ENCODE peak calls at places on chromosomes 3 and 15, in seven cellular contexts. H is mesendoderm, L is lung, U is OCI-LY7, V is left ventricle myocardium inferior, T is AG04450, E is astrocyte. C is an unnamed sample.

GRCh38 chr15:79084308-79084968 is 6.1 kb downstream of the RASGRF1 start:
- DNase-seq in H (no peak), L (no peak), U (no peak), V (no peak), T (no peak), E (no peak), C (no peak)

GRCh38 chr15:54840999-54841398 is 355.7 kb downstream of the RSL24D1 start:
- DNase-seq in H (peak), L (no peak), U (no peak), V (no peak), T (no peak), E (no peak), C (no peak)

GRCh38 chr3:183108002-183108449 is 8.7 kb upstream of the MCCC1 start:
- DNase-seq in H (peak), L (no peak), U (no peak), V (no peak), T (no peak), E (peak), C (no peak)

GRCh38 chr3:124700880-124701684 is 29.2 kb upstream of the UMPS start:
- DNase-seq in H (no peak), L (no peak), U (no peak), V (no peak), T (peak), E (peak), C (no peak)

GRCh38 chr3:52056521-52056967 is at the start of gene DUSP7:
- DNase-seq in H (peak), L (peak), U (peak), V (peak), T (no peak), E (peak), C (peak)

GRCh38 chr3:11001020-11001657 is 8.6 kb downstream of the SLC6A1 start:
- DNase-seq in H (no peak), L (no peak), U (no peak), V (no peak), T (no peak), E (no peak), C (no peak)

GRCh38 chr3:61381745-61382392 is 130.6 kb upstream of the FHIT start:
- DNase-seq in H (peak), L (no peak), U (peak), V (no peak), T (no peak), E (peak), C (no peak)

GRCh38 chr3:141913150-141913811 is 36.8 kb downstream of the ATP1B3 start:
- DNase-seq in H (peak), L (peak), U (peak), V (no peak), T (no peak), E (peak), C (no peak)

GRCh38 chr3:184016820-184017671 is 638 bp downstream of the ABCC5 start:
- DNase-seq in H (peak), L (peak), U (peak), V (peak), T (no peak), E (no peak), C (peak)

GRCh38 chr15:61032600-61033286 is 196.4 kb downstream of the RORA start:
- DNase-seq in H (no peak), L (no peak), U (no peak), V (no peak), T (no peak), E (no peak), C (no peak)

GRCh38 chr3:188792788-188793187 is 379.0 kb upstream of the TPRG1 start:
- DNase-seq in H (peak), L (no peak), U (peak), V (peak), T (no peak), E (no peak), C (no peak)

GRCh38 chr3:123698813-123699212 is 114.0 kb upstream of the HACD2 start:
- DNase-seq in H (no peak), L (no peak), U (no peak), V (no peak), T (no peak), E (no peak), C (no peak)

GRCh38 chr3:28122227-28122626 is 119.2 kb upstream of the CMC1 start:
- DNase-seq in H (no peak), L (no peak), U (no peak), V (no peak), T (no peak), E (peak), C (no peak)

GRCh38 chr3:132660745-132661067 is 577 bp downstream of the UBA5 start:
- DNase-seq in H (no peak), L (no peak), U (no peak), V (no peak), T (no peak), E (peak), C (no peak)

GRCh38 chr15:34776706-34777105 is 18.6 kb downstream of the ACTC1 start:
- DNase-seq in H (no peak), L (no peak), U (no peak), V (no peak), T (no peak), E (no peak), C (no peak)

GRCh38 chr3:196336319-196337145 is 1.7 kb downstream of the TM4SF19 start:
- DNase-seq in H (no peak), L (no peak), U (no peak), V (no peak), T (no peak), E (no peak), C (no peak)

GRCh38 chr3:139838269-139838957 is 96.6 kb upstream of the CLSTN2 start:
- DNase-seq in H (no peak), L (no peak), U (no peak), V (no peak), T (no peak), E (no peak), C (no peak)

GRCh38 chr3:32443471-32443870 is 51.8 kb downstream of the CMTM7 start:
- DNase-seq in H (no peak), L (no peak), U (no peak), V (no peak), T (no peak), E (peak), C (no peak)

GRCh38 chr3:112357888-112358287 is 24.9 kb downstream of the CD200 start:
- DNase-seq in H (no peak), L (no peak), U (no peak), V (no peak), T (no peak), E (no peak), C (no peak)

GRCh38 chr3:122563717-122564025 is 429 bp downstream of the PARP9 start:
- DNase-seq in H (peak), L (peak), U (peak), V (no peak), T (no peak), E (no peak), C (no peak)

GRCh38 chr15:61099030-61099800 is 129.9 kb downstream of the RORA start:
- DNase-seq in H (no peak), L (no peak), U (no peak), V (no peak), T (peak), E (peak), C (no peak)

GRCh38 chr3:170759511-170760173 is 110.4 kb downstream of the RPL22L1 start:
- DNase-seq in H (no peak), L (no peak), U (no peak), V (no peak), T (no peak), E (no peak), C (no peak)

GRCh38 chr15:85690546-85691226 is 104.0 kb downstream of the KLHL25 start:
- DNase-seq in H (no peak), L (no peak), U (peak), V (no peak), T (no peak), E (no peak), C (no peak)

GRCh38 chr3:146975476-146975875 is 370.3 kb upstream of the PLSCR5 start:
- DNase-seq in H (no peak), L (no peak), U (no peak), V (no peak), T (no peak), E (no peak), C (no peak)

GRCh38 chr3:14789640-14790285 is 29.0 kb upstream of the FGD5 start:
- DNase-seq in H (no peak), L (no peak), U (no peak), V (no peak), T (no peak), E (no peak), C (peak)

DNA sequence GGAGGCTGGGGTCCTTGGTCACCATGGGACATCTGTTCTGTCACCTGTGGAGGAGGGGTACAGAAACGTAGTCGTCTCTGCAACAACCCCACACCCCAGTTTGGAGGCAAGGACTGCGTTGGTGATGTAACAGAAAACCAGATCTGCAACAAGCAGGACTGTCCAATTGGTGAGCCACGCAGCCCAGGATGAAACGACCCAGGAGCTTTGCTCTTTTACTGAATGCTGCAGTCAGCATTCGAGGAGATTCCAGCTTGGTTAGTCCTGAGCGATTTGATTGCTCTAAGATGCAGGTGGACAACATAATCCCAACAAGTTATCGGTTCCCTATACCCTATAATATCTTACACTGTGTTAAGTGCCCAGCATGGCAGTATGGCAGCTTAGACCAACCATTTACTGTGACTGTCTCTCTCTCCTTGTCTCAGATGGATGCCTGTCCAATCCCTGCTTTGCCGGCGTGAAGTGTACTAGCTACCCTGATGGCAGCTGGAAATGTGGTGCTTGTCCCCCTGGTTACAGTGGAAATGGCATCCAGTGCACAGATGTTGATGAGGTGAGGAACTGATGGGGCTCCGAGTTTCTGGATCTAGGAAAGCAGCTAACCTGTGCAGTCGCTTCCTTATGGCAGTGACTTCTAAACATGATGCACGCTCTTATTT is 7.8 kb downstream of the THBS1 start:
- DNase-seq in H (no peak), L (no peak), U (no peak), V (no peak), T (no peak), E (no peak), C (no peak)
- H3K4me3 ChIP-seq in H (no peak), L (no peak), U (no peak), V (no peak), T (peak), E (no peak), C (no peak)

DNA sequence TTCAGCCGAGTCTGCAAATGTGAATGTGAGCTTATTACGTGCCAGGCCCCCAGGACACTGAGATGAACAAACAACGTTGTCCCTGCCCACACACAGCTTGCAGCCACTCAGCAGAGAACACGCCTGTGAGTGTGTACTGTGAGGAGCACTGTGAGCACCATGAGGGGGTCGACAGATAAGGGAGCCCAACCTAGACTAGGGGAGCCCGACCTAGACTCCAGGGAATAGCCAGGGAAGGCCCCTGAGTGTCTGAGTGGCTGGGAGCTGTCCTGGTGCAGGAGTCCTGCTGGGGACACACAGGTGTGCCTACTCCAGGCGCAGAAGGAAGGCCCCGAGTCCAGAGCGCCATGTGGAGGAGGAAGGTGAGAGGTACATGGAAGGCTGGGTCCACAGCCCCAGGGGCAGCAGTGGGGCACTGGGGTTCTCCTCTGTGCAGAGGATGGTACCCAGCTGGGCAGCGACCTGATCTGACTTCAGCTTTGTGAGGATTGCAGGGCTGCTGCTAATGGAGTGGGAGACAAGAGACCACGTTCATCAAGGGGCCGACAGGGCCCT is 36.5 kb downstream of the MGLL start:
- DNase-seq in H (no peak), L (no peak), U (no peak), V (no peak), T (no peak), E (no peak), C (peak)
- H3K27ac ChIP-seq in H (no peak), L (peak), U (no peak), V (peak), T (no peak), E (no peak), C (peak)

GRCh38 chr15:51267714-51268105 is 70.7 kb downstream of the CYP19A1 start:
- DNase-seq in H (peak), L (no peak), U (no peak), V (no peak), T (no peak), E (no peak), C (no peak)
- H3K4me3 ChIP-seq in H (no peak), L (peak), U (no peak), V (peak), T (peak), E (peak), C (peak)

GRCh38 chr3:46517782-46518181 is 20.0 kb downstream of the RTP3 start:
- DNase-seq in H (no peak), L (no peak), U (no peak), V (no peak), T (no peak), E (no peak), C (no peak)
- H3K27ac ChIP-seq in H (no peak), L (no peak), U (no peak), V (no peak), T (no peak), E (no peak), C (no peak)

GRCh38 chr15:74957301-74958035 is 896 bp upstream of the RPP25 start:
- DNase-seq in H (no peak), L (peak), U (no peak), V (peak), T (no peak), E (no peak), C (peak)
- H3K4me3 ChIP-seq in H (no peak), L (peak), U (peak), V (peak), T (peak), E (peak), C (peak)

GRCh38 chr3:159765025-159765859 is 223.4 kb upstream of the IL12A start:
- DNase-seq in H (peak), L (peak), U (no peak), V (peak), T (peak), E (peak), C (no peak)

GRCh38 chr3:159762981-159763465 is 225.6 kb upstream of the IL12A start:
- DNase-seq in H (peak), L (peak), U (no peak), V (peak), T (peak), E (peak), C (peak)

GRCh38 chr3:159762238-159762637 is 226.4 kb upstream of the IL12A start:
- DNase-seq in H (peak), L (no peak), U (no peak), V (no peak), T (no peak), E (peak), C (no peak)

GRCh38 chr3:159764211-159765024 is 224.2 kb upstream of the IL12A start:
- DNase-seq in H (peak), L (no peak), U (no peak), V (peak), T (peak), E (peak), C (peak)

GRCh38 chr3:159763466-159764210 is 225.0 kb upstream of the IL12A start:
- DNase-seq in H (peak), L (peak), U (no peak), V (peak), T (peak), E (peak), C (peak)
- H3K27ac ChIP-seq in H (peak), L (peak), U (no peak), V (peak), T (peak), E (peak), C (peak)

DNA sequence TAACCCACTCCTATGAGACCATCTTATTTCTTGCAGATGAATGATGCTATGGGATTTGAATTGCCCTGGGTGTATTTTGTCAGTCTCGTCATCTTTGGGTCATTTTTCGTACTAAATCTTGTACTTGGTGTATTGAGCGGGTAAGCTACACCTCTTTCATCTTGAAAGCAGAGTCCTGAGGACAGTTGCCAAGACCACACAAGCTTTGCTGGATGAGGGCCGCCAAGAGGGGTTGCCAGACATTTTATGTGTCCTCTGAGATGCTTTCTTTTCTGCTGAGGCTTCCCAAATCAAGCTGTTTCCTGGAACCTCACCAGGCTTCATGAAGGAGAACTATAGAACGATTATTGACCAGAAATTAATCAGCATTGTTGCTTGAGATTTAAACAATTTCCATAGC is 173.2 kb downstream of the CHDH start:
- DNase-seq in H (no peak), L (no peak), U (no peak), V (no peak), T (no peak), E (no peak), C (no peak)
- H3K4me3 ChIP-seq in H (no peak), L (no peak), U (no peak), V (no peak), T (no peak), E (no peak), C (no peak)

DNA sequence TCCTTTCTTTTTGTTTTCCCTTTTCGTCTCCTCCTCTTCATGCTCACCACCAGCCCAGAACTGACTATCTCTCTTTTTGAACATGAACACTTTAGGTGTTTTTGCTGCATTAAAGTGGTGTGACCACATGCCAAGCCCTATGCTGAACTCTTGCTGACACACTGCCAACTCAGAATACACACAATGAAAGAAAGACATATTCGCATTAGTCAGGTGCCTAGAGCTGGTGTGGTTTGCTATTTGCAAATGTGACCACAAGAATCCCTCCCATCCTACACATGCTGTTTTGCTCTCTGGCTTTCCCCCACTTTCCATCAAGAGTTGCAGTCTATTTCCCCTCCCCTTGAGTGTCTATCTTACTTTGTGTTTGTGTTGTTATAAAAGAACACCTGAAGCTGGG is 967.8 kb upstream of the CFAP20DC start:
- DNase-seq in H (no peak), L (no peak), U (no peak), V (no peak), T (no peak), E (peak), C (no peak)
- H3K27ac ChIP-seq in H (no peak), L (no peak), U (no peak), V (no peak), T (no peak), E (no peak), C (peak)

GRCh38 chr15:41923424-41923999 is 29.7 kb upstream of the SPTBN5 start:
- DNase-seq in H (no peak), L (no peak), U (no peak), V (no peak), T (no peak), E (peak), C (no peak)
- H3K4me3 ChIP-seq in H (no peak), L (no peak), U (no peak), V (no peak), T (no peak), E (no peak), C (no peak)

GRCh38 chr3:158737410-158737809 is 5.2 kb upstream of the RARRES1 start:
- DNase-seq in H (no peak), L (no peak), U (no peak), V (no peak), T (no peak), E (no peak), C (no peak)

GRCh38 chr3:158737987-158738615 is 5.8 kb upstream of the RARRES1 start:
- DNase-seq in H (no peak), L (no peak), U (no peak), V (no peak), T (peak), E (no peak), C (no peak)

GRCh38 chr3:158739661-158740060 is 7.4 kb upstream of the RARRES1 start:
- DNase-seq in H (no peak), L (no peak), U (no peak), V (no peak), T (no peak), E (no peak), C (no peak)

GRCh38 chr3:158739078-158739477 is 6.8 kb upstream of the RARRES1 start:
- DNase-seq in H (no peak), L (no peak), U (no peak), V (no peak), T (no peak), E (no peak), C (no peak)

GRCh38 chr3:158738653-158739052 is 6.4 kb upstream of the RARRES1 start:
- DNase-seq in H (no peak), L (no peak), U (no peak), V (no peak), T (no peak), E (no peak), C (no peak)
- H3K27ac ChIP-seq in H (no peak), L (no peak), U (no peak), V (no peak), T (peak), E (no peak), C (no peak)

C was measured in spleen.